ENCODE peak calls at places on chromosome 9, in seven cellular contexts. H is mucosa of gallbladder; A is neural crest cell; I is activated CD4-positive, CD25-positive, alpha-beta regulatory T cell; N is stimulated activated CD4-positive, alpha-beta T cell treated with anti-CD3 and anti-CD28 coated beads, TNF-alpha, amount 100 ng/mL, for 4 hours; Q is GM13977; U is posterior vena cava. D is an unnamed sample.

GRCh38 chr9:135920256-135920930 is 13.0 kb upstream of the CAMSAP1 start:
- DNase-seq in H (no peak), A (no peak), I (no peak), N (no peak), Q (no peak), U (peak; percentile 46), D (no peak)

GRCh38 chr9:3541206-3541605 is 15.4 kb upstream of the RFX3 start:
- DNase-seq in H (no peak), A (no peak), I (no peak), N (no peak), Q (no peak), U (no peak), D (no peak)

GRCh38 chr9:133880851-133881634 is 111.1 kb downstream of the VAV2 start:
- DNase-seq in H (no peak), A (no peak), I (no peak), N (no peak), Q (no peak), U (no peak), D (no peak)

GRCh38 chr9:130256644-130257043 is 8.9 kb upstream of the HMCN2 start:
- DNase-seq in H (no peak), A (no peak), I (no peak), N (no peak), Q (no peak), U (no peak), D (no peak)

GRCh38 chr9:36140086-36141084 is 3.9 kb downstream of the GLIPR2 start:
- DNase-seq in H (no peak), A (no peak), I (no peak), N (no peak), Q (no peak), U (peak; percentile 59), D (no peak)

GRCh38 chr9:127919253-127919815 is 2.5 kb upstream of the ST6GALNAC4 start:
- DNase-seq in H (peak; percentile 89), A (no peak), I (no peak), N (no peak), Q (no peak), U (peak; percentile 97), D (no peak)

GRCh38 chr9:14627513-14627912 is 65.7 kb downstream of the ZDHHC21 start:
- DNase-seq in H (no peak), A (no peak), I (no peak), N (no peak), Q (no peak), U (no peak), D (no peak)

GRCh38 chr9:78131969-78132687 is 100.5 kb upstream of the GNAQ start:
- DNase-seq in H (no peak), A (no peak), I (no peak), N (no peak), Q (no peak), U (no peak), D (no peak)

GRCh38 chr9:8857330-8858249 is 1058.0 kb upstream of the DMAC1 start:
- DNase-seq in H (peak; percentile 57), A (peak; percentile 67), I (no peak), N (no peak), Q (peak; percentile 28), U (peak; percentile 85), D (no peak)

GRCh38 chr9:137070201-137070905 is at the start of gene SAPCD2:
- DNase-seq in H (peak; percentile 88), A (peak; percentile 70), I (peak; percentile 66), N (peak; percentile 67), Q (peak; percentile 95), U (peak; percentile 96), D (peak; percentile 91)

GRCh38 chr9:74642376-74642775 is 145.2 kb downstream of the RORB start:
- DNase-seq in H (no peak), A (no peak), I (no peak), N (no peak), Q (no peak), U (no peak), D (peak; percentile 2)

GRCh38 chr9:133824106-133824801 is 86.1 kb upstream of the SARDH start:
- DNase-seq in H (no peak), A (no peak), I (no peak), N (no peak), Q (no peak), U (no peak), D (no peak)

GRCh38 chr9:137305060-137305787 is 3.2 kb upstream of the NRARP start:
- DNase-seq in H (no peak), A (no peak), I (peak; percentile 38), N (peak; percentile 34), Q (peak; percentile 81), U (no peak), D (peak; percentile 76)

GRCh38 chr9:98370976-98371315 is 115.5 kb upstream of the TBC1D2 start:
- DNase-seq in H (no peak), A (no peak), I (no peak), N (no peak), Q (no peak), U (no peak), D (no peak)

GRCh38 chr9:110744753-110745522 is 76.3 kb downstream of the MUSK start:
- DNase-seq in H (peak; percentile 18), A (no peak), I (no peak), N (no peak), Q (no peak), U (no peak), D (no peak)

GRCh38 chr9:126523621-126524111 is 90.1 kb upstream of the LMX1B start:
- DNase-seq in H (no peak), A (no peak), I (no peak), N (no peak), Q (no peak), U (peak; percentile 75), D (no peak)

GRCh38 chr9:73810585-73811215 is 659.0 kb downstream of the ANXA1 start:
- DNase-seq in H (no peak), A (no peak), I (no peak), N (no peak), Q (no peak), U (no peak), D (no peak)

GRCh38 chr9:124164800-124165199 is 92.9 kb upstream of the NEK6 start:
- DNase-seq in H (no peak), A (no peak), I (no peak), N (no peak), Q (no peak), U (no peak), D (no peak)

GRCh38 chr9:21569721-21570120 is 87.6 kb upstream of the IFNE start:
- DNase-seq in H (no peak), A (no peak), I (no peak), N (no peak), Q (no peak), U (no peak), D (no peak)

GRCh38 chr9:91778031-91778430 is 172.0 kb downstream of the ROR2 start:
- DNase-seq in H (no peak), A (no peak), I (no peak), N (no peak), Q (no peak), U (no peak), D (no peak)

GRCh38 chr9:114910541-114910940 is 19.9 kb downstream of the TNFSF8 start:
- DNase-seq in H (no peak), A (no peak), I (no peak), N (no peak), Q (no peak), U (no peak), D (no peak)

GRCh38 chr9:128913995-128914772 is 6.6 kb upstream of the PHYHD1 start:
- DNase-seq in H (no peak), A (no peak), I (no peak), N (no peak), Q (no peak), U (no peak), D (no peak)

GRCh38 chr9:133701321-133701980 is 36.7 kb downstream of the SARDH start:
- DNase-seq in H (no peak), A (no peak), I (no peak), N (no peak), Q (no peak), U (peak; percentile 78), D (no peak)

GRCh38 chr9:42388846-42389245 is 205.4 kb downstream of the SPATA31A6 start:
- DNase-seq in H (no peak), A (no peak), I (no peak), N (no peak), Q (peak; percentile 33), U (no peak), D (no peak)

GRCh38 chr9:20321683-20322082 is 300.6 kb downstream of the MLLT3 start:
- DNase-seq in H (no peak), A (no peak), I (peak; percentile 12), N (no peak), Q (no peak), U (no peak), D (no peak)

GRCh38 chr9:109918359-109919163 is 138.6 kb downstream of the PALM2AKAP2 start:
- DNase-seq in H (no peak), A (no peak), I (no peak), N (no peak), Q (peak; percentile 17), U (no peak), D (peak; percentile 76)

GRCh38 chr9:106874657-106875056 is 11.7 kb downstream of the ZNF462 start:
- DNase-seq in H (no peak), A (no peak), I (no peak), N (no peak), Q (no peak), U (no peak), D (no peak)

GRCh38 chr9:20271107-20271506 is 351.2 kb downstream of the MLLT3 start:
- DNase-seq in H (no peak), A (no peak), I (no peak), N (no peak), Q (no peak), U (no peak), D (no peak)

GRCh38 chr9:114276908-114277821 is 45.7 kb upstream of the ORM1 start:
- DNase-seq in H (no peak), A (no peak), I (no peak), N (no peak), Q (no peak), U (peak; percentile 73), D (no peak)

GRCh38 chr9:6142816-6143454 is 72.7 kb upstream of the IL33 start:
- DNase-seq in H (no peak), A (no peak), I (no peak), N (no peak), Q (no peak), U (no peak), D (no peak)

GRCh38 chr9:110538169-110538568 is 41.4 kb downstream of the SVEP1 start:
- DNase-seq in H (no peak), A (no peak), I (no peak), N (no peak), Q (no peak), U (no peak), D (no peak)

GRCh38 chr9:20906326-20906725 is 125.1 kb downstream of the HACD4 start:
- DNase-seq in H (no peak), A (no peak), I (no peak), N (no peak), Q (no peak), U (no peak), D (no peak)

GRCh38 chr9:86034863-86035734 is 64.3 kb downstream of the GOLM1 start:
- DNase-seq in H (peak; percentile 27), A (peak; percentile 29), I (no peak), N (no peak), Q (peak; percentile 57), U (no peak), D (no peak)

GRCh38 chr9:35822926-35823325 is 5.6 kb downstream of the FAM221B start:
- DNase-seq in H (no peak), A (no peak), I (no peak), N (no peak), Q (no peak), U (no peak), D (no peak)

GRCh38 chr9:136711751-136712689 is at the start of gene DIPK1B:
- DNase-seq in H (no peak), A (peak; percentile 50), I (no peak), N (no peak), Q (peak; percentile 80), U (no peak), D (no peak)

GRCh38 chr9:109817846-109818472 is 38.0 kb downstream of the PALM2AKAP2 start:
- DNase-seq in H (peak; percentile 87), A (peak; percentile 80), I (no peak), N (no peak), Q (peak; percentile 53), U (no peak), D (no peak)

GRCh38 chr9:14910178-14910805 is at the start of gene FREM1:
- DNase-seq in H (peak; percentile 41), A (peak; percentile 40), I (no peak), N (no peak), Q (no peak), U (peak; percentile 84), D (no peak)